ENCODE peak calls at places on chromosomes 12 and 14, in ten cellular contexts. C is body of pancreas; V is cardiac muscle cell; W is aorta; G is CD8-positive, alpha-beta T cell; Q is sigmoid colon; U is PC-3; Y is CD4-positive, CD25-positive, alpha-beta regulatory T cell; I is neuronal stem cell; H is lower lobe of right lung. R is an unnamed sample.

GRCh38 chr14:55301722-55302121 is 30.5 kb downstream of the FBXO34 start:
- DNase-seq in C (no peak), V (no peak), W (no peak), G (no peak), Q (no peak), U (peak), Y (no peak), I (no peak), H (no peak), R (no peak)

GRCh38 chr14:55451398-55451797 is 11.0 kb upstream of the TBPL2 start:
- DNase-seq in C (no peak), V (no peak), W (no peak), G (no peak), Q (no peak), U (peak), Y (no peak), I (no peak), H (no peak), R (no peak)

GRCh38 chr12:100170313-100170858 is 27.7 kb upstream of the BLTP3B start:
- DNase-seq in C (no peak), V (no peak), W (no peak), G (no peak), Q (no peak), U (no peak), Y (no peak), I (no peak), H (no peak), R (no peak)

GRCh38 chr14:100533647-100534485 is 53.4 kb downstream of the BEGAIN start:
- DNase-seq in C (peak), V (no peak), W (peak), G (no peak), Q (peak), U (no peak), Y (peak), I (no peak), H (peak), R (no peak)

GRCh38 chr14:38419579-38419978 is 163.7 kb upstream of the CLEC14A start:
- DNase-seq in C (no peak), V (no peak), W (no peak), G (no peak), Q (no peak), U (no peak), Y (no peak), I (peak), H (no peak), R (no peak)

GRCh38 chr12:6532927-6533652 is 1.2 kb upstream of the GAPDH start:
- DNase-seq in C (peak), V (peak), W (peak), G (no peak), Q (peak), U (peak), Y (no peak), I (no peak), H (no peak), R (no peak)

GRCh38 chr12:99386907-99387306 is 260.6 kb upstream of the GARIN6 start:
- DNase-seq in C (no peak), V (peak), W (no peak), G (no peak), Q (no peak), U (peak), Y (no peak), I (no peak), H (no peak), R (peak)

GRCh38 chr12:96210376-96211055 is 16.3 kb downstream of the ELK3 start:
- DNase-seq in C (no peak), V (no peak), W (no peak), G (peak), Q (no peak), U (no peak), Y (peak), I (no peak), H (no peak), R (no peak)

GRCh38 chr14:81062816-81063215 is 107.4 kb downstream of the TSHR start:
- DNase-seq in C (no peak), V (peak), W (no peak), G (no peak), Q (no peak), U (peak), Y (no peak), I (no peak), H (no peak), R (peak)

GRCh38 chr14:68395585-68395984 is 397.3 kb downstream of the ZFP36L1 start:
- DNase-seq in C (no peak), V (no peak), W (no peak), G (no peak), Q (peak), U (no peak), Y (no peak), I (no peak), H (no peak), R (no peak)

GRCh38 chr14:67900188-67900587 is 80.6 kb downstream of the RAD51B start:
- DNase-seq in C (no peak), V (no peak), W (no peak), G (no peak), Q (no peak), U (no peak), Y (no peak), I (no peak), H (no peak), R (no peak)

GRCh38 chr12:90816353-90817089 is 138.5 kb downstream of the CCER1 start:
- DNase-seq in C (no peak), V (no peak), W (no peak), G (no peak), Q (no peak), U (peak), Y (no peak), I (no peak), H (no peak), R (no peak)

GRCh38 chr12:116138380-116138779 is 139.1 kb downstream of the MED13L start:
- DNase-seq in C (no peak), V (no peak), W (no peak), G (no peak), Q (no peak), U (no peak), Y (no peak), I (no peak), H (no peak), R (no peak)

GRCh38 chr12:131892711-131893604 is 1.5 kb upstream of the ULK1 start:
- DNase-seq in C (no peak), V (no peak), W (peak), G (no peak), Q (no peak), U (no peak), Y (no peak), I (no peak), H (no peak), R (no peak)

GRCh38 chr14:62308927-62309326 is 546.7 kb downstream of the SNAPC1 start:
- DNase-seq in C (no peak), V (no peak), W (no peak), G (no peak), Q (no peak), U (no peak), Y (no peak), I (no peak), H (no peak), R (no peak)

GRCh38 chr14:92677955-92678354 is 70.5 kb downstream of the LGMN start:
- DNase-seq in C (no peak), V (no peak), W (peak), G (no peak), Q (peak), U (no peak), Y (no peak), I (no peak), H (no peak), R (no peak)

GRCh38 chr14:92676031-92676430 is 72.4 kb downstream of the LGMN start:
- DNase-seq in C (no peak), V (no peak), W (peak), G (no peak), Q (peak), U (peak), Y (no peak), I (no peak), H (peak), R (no peak)

GRCh38 chr14:92677087-92677668 is 71.2 kb downstream of the LGMN start:
- DNase-seq in C (no peak), V (no peak), W (peak), G (no peak), Q (peak), U (no peak), Y (no peak), I (no peak), H (no peak), R (no peak)

GRCh38 chr14:92675421-92675820 is 73.0 kb downstream of the LGMN start:
- DNase-seq in C (no peak), V (no peak), W (peak), G (no peak), Q (peak), U (no peak), Y (no peak), I (no peak), H (no peak), R (no peak)

GRCh38 chr14:92676448-92677086 is 71.9 kb downstream of the LGMN start:
- DNase-seq in C (no peak), V (no peak), W (peak), G (no peak), Q (peak), U (no peak), Y (no peak), I (no peak), H (no peak), R (no peak)
- H3K4me3 ChIP-seq in C (no peak), V (no peak), W (no peak), G (no peak), Q (no peak), U (no peak), Y (no peak), I (no peak), H (no peak), R (no peak)

GRCh38 chr14:105063041-105063440 is 2.2 kb downstream of the GPR132 start:
- DNase-seq in C (no peak), V (no peak), W (no peak), G (no peak), Q (no peak), U (no peak), Y (no peak), I (no peak), H (no peak), R (no peak)
- H3K27ac ChIP-seq in C (peak), V (no peak), W (no peak), G (peak), Q (no peak), U (no peak), Y (peak), I (no peak), H (peak), R (no peak)

GRCh38 chr14:96867634-96868033 is 70.5 kb downstream of the VRK1 start:
- DNase-seq in C (no peak), V (no peak), W (no peak), G (no peak), Q (no peak), U (no peak), Y (no peak), I (no peak), H (no peak), R (no peak)

GRCh38 chr14:96863327-96863985 is 66.3 kb downstream of the VRK1 start:
- DNase-seq in C (no peak), V (no peak), W (no peak), G (no peak), Q (no peak), U (no peak), Y (no peak), I (no peak), H (no peak), R (no peak)

GRCh38 chr14:96858643-96859042 is 61.5 kb downstream of the VRK1 start:
- DNase-seq in C (no peak), V (no peak), W (no peak), G (no peak), Q (no peak), U (no peak), Y (no peak), I (no peak), H (no peak), R (no peak)

GRCh38 chr14:96863986-96864330 is 66.8 kb downstream of the VRK1 start:
- DNase-seq in C (no peak), V (no peak), W (no peak), G (no peak), Q (no peak), U (no peak), Y (no peak), I (no peak), H (no peak), R (no peak)

DNA sequence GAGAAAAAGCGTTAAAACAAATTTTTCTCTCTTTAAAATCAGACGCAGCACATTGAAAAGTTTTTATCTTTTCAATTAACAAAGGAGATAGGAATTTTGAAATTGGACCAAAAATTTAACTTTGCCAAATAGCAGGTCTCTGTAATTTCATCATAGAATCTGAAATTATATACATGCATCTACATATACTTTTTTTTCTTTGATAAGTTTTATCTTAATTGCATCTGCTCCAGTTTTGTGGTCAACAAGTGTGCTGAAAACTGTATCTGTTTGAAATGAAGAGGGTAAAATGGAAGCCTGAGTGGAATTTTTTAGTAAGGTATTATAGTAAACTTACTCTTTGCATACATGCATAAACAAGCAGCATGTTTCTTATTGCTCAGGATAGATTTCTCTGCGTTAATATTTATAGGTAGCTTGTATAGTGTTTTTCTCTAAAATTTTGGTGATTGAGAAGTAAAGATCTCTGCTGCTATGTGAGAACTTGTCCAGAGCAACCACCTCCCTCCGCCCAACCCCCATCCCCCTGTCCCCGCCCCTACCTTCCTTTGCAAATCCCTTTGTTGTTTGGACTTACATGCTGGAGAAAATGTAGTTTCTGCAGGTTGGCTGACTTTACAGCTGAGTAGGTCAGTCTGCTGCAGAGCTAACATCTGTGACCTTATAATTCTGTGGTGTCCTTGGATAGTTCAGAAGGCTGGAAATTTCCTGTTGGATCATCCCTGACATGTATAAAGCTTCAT is 64.6 kb downstream of the VRK1 start:
- DNase-seq in C (no peak), V (peak), W (no peak), G (no peak), Q (no peak), U (no peak), Y (no peak), I (no peak), H (no peak), R (no peak)
- H3K4me3 ChIP-seq in C (no peak), V (no peak), W (no peak), G (no peak), Q (no peak), U (no peak), Y (no peak), I (no peak), H (no peak), R (no peak)

GRCh38 chr14:95520346-95520745 is 3.9 kb upstream of the SYNE3 start:
- DNase-seq in C (no peak), V (no peak), W (no peak), G (no peak), Q (no peak), U (no peak), Y (no peak), I (no peak), H (no peak), R (no peak)
- H3K27ac ChIP-seq in C (peak), V (no peak), W (peak), G (peak), Q (peak), U (no peak), Y (peak), I (no peak), H (peak), R (no peak)

DNA sequence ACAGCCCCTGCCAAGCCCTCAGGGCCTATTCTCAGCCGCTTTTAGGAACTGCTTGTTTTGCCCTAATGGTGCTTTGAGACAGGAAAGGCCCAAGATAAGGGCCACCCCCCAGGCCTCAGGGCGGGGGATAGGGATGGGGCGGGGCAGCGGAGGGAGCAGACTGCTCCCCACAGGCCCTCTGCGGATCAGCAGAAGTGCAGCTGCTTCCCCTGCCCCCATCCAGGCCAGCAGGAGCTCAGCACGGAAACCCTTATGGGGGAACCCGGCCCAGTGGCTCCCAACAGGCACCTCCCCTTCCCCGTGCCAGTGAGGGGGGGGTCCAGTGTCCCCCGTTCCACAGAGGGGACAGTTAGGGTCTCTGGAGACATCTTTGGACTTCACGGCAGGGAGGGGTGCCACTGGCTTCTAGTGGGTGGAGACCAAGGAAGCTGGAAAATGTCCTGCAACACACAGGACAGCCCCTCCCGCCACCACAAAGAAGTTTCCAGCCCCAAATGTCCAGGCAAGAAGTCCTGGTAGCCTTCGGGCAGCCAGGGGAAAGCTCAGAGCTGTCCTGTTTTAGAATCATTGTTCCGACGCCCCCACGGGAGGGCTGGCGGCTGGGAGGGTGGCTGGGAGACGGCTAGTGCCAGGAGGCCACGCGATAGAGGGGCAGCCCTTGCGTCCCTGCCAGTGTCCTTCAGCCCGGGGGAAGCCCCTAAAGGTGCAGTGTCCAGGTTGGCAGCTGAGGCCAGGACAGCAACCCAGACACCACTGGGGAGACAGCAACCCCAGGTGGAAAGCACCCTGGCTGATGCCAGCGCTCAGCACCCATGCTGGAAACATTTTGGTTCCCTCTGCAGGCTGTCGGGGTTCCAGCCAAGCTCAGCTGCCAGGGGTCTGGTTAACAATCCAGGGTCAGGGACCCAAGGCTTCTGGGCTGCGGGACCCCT is 10.4 kb upstream of the GPR132 start:
- DNase-seq in C (no peak), V (no peak), W (peak), G (peak), Q (peak), U (no peak), Y (no peak), I (no peak), H (peak), R (no peak)
- H3K4me3 ChIP-seq in C (no peak), V (no peak), W (no peak), G (no peak), Q (no peak), U (no peak), Y (no peak), I (no peak), H (peak), R (no peak)

DNA sequence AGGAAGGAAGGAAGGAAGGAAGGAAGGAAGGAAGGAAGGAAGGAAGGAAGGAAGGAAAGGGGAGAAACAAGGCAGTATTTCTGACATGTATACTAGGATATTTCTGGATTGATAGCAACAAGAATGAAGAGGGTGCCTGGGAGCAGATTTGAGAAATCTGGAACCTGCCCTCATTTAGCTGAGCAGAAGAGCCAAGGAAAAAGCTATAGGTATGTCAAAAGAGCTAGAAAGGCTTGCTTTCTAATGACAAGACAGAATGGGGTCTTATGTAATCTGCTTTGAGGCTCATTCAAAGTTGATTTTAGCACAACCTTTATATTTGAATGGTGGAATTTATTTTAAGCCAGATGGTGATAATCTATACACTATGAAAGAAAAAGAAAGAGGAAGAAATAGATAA is 76.5 kb upstream of the FLRT2 start:
- DNase-seq in C (no peak), V (no peak), W (no peak), G (no peak), Q (no peak), U (no peak), Y (no peak), I (no peak), H (no peak), R (no peak)
- H3K27ac ChIP-seq in C (peak), V (no peak), W (no peak), G (no peak), Q (no peak), U (no peak), Y (no peak), I (no peak), H (no peak), R (no peak)

DNA sequence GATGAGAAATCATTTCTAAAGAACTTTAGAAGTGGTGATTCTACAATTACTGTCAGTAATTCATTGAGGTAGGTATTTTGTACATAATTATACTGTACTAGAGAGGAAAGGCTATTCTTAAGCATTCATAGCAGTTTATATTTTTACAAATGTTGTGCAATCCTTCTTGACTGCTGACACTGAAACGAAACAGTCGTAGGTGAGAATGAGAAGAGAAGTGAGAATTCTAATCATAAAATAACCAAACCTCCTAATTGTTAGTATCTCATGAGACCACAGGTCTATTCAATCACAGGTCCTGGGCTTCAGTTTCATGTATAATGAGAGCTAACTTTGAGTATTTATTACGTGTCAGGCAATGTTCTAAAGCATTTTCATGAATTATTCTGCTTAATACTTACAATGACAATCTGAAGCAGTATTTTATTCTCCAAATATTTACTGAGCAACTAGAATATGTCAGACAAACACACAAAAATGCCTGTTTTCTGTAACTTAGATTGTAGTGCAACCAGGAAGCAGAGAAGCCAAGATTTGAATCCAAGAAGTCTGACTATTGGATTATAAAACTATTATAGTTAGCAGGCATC is 24.4 kb downstream of the RERG start:
- DNase-seq in C (no peak), V (no peak), W (no peak), G (no peak), Q (no peak), U (no peak), Y (no peak), I (no peak), H (no peak), R (no peak)
- H3K4me3 ChIP-seq in C (no peak), V (no peak), W (no peak), G (no peak), Q (no peak), U (no peak), Y (no peak), I (no peak), H (no peak), R (no peak)

GRCh38 chr12:113087193-113087592 is 30.7 kb downstream of the DTX1 start:
- DNase-seq in C (no peak), V (no peak), W (no peak), G (no peak), Q (no peak), U (no peak), Y (no peak), I (no peak), H (no peak), R (no peak)
- H3K27ac ChIP-seq in C (peak), V (no peak), W (no peak), G (no peak), Q (no peak), U (no peak), Y (peak), I (no peak), H (no peak), R (no peak)

DNA sequence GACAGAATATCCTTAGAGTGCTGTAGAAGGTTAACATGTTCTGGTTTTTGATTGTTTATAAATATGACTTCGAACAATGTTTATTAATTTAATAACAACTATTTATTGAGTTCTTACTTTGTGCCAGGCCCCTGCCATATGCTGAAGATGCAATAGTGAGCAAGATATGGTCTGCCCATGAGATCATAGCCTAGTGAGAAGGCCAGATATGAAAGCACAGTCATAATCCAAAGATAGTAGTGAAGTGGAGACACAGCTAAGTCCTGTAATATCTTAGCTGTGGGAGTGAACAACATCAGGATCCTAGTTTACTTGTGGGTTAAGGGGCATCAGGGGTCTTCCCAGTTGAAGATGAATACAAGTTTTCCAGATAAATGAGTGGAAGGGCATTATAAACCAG is 189.4 kb upstream of the FBXO33 start:
- DNase-seq in C (no peak), V (no peak), W (no peak), G (no peak), Q (no peak), U (no peak), Y (no peak), I (no peak), H (no peak), R (no peak)
- H3K4me3 ChIP-seq in C (no peak), V (no peak), W (no peak), G (no peak), Q (no peak), U (no peak), Y (no peak), I (no peak), H (no peak), R (no peak)

R was measured in iPS DF 6.9.